ENCODE peak calls at places on chromosomes 7 and 10, in nine cellular contexts. X is A549; H is CD4-positive, alpha-beta memory T cell; Q is uterus; G is BE2C; B is tibial nerve; A is left ventricle myocardium inferior; N is psoas muscle; D is NT2/D1. U is an unnamed sample.

GRCh38 chr7:2567663-2568238 is 9.0 kb downstream of the IQCE start:
- DNase-seq in X (no peak), H (no peak), Q (peak; percentile 54), G (peak; percentile 53), B (no peak), A (peak; percentile 40), N (no peak), D (peak; percentile 48), U (peak; percentile 57)

GRCh38 chr10:112698774-112699173 is 251.3 kb upstream of the TCF7L2 start:
- DNase-seq in X (no peak), H (no peak), Q (no peak), G (no peak), B (no peak), A (no peak), N (no peak), D (no peak), U (no peak)

GRCh38 chr7:3482147-3482921 is 181.3 kb downstream of the SDK1 start:
- DNase-seq in X (peak; percentile 62), H (no peak), Q (no peak), G (peak; percentile 12), B (no peak), A (no peak), N (no peak), D (peak; percentile 94), U (peak; percentile 51)

GRCh38 chr10:61399386-61399785 is 53.8 kb downstream of the TMEM26 start:
- DNase-seq in X (no peak), H (no peak), Q (no peak), G (no peak), B (no peak), A (no peak), N (no peak), D (no peak), U (no peak)

GRCh38 chr7:40876604-40877003 is 741.8 kb downstream of the SUGCT start:
- DNase-seq in X (no peak), H (no peak), Q (no peak), G (no peak), B (no peak), A (no peak), N (no peak), D (no peak), U (no peak)

GRCh38 chr10:74025380-74025978 is 27.6 kb downstream of the VCL start:
- DNase-seq in X (no peak), H (no peak), Q (no peak), G (no peak), B (no peak), A (no peak), N (no peak), D (no peak), U (no peak)

GRCh38 chr10:24721254-24722106 is 2.2 kb downstream of the ARHGAP21 start:
- DNase-seq in X (peak; percentile 45), H (no peak), Q (peak; percentile 24), G (peak; percentile 33), B (no peak), A (peak; percentile 20), N (no peak), D (no peak), U (peak; percentile 29)

GRCh38 chr10:112040696-112041095 is 142.9 kb downstream of the GPAM start:
- DNase-seq in X (no peak), H (no peak), Q (no peak), G (no peak), B (no peak), A (no peak), N (no peak), D (no peak), U (no peak)

GRCh38 chr7:125059861-125060456 is 130.3 kb upstream of the POT1 start:
- DNase-seq in X (no peak), H (no peak), Q (no peak), G (no peak), B (no peak), A (no peak), N (no peak), D (no peak), U (no peak)

GRCh38 chr7:1945558-1945957 is 275.5 kb downstream of the ELFN1 start:
- DNase-seq in X (no peak), H (no peak), Q (no peak), G (peak; percentile 8), B (no peak), A (no peak), N (peak; percentile 4), D (no peak), U (no peak)

GRCh38 chr10:7312179-7312857 is 98.5 kb downstream of the SFMBT2 start:
- DNase-seq in X (peak; percentile 52), H (no peak), Q (no peak), G (no peak), B (no peak), A (no peak), N (no peak), D (no peak), U (no peak)

GRCh38 chr7:114835303-114835702 is 86.6 kb upstream of the MDFIC start:
- DNase-seq in X (no peak), H (no peak), Q (no peak), G (no peak), B (no peak), A (no peak), N (no peak), D (no peak), U (no peak)
- H3K4me1 ChIP-seq in X (no peaks in the 10 kb centered on the region), H (no peaks in the 10 kb centered on the region), Q (no peaks in the 10 kb centered on the region), G (no peaks in the 10 kb centered on the region), B (no peaks in the 10 kb centered on the region), A (no peaks in the 10 kb centered on the region), N (no peaks in the 10 kb centered on the region), D (no peaks in the 10 kb centered on the region), U (no peaks in the 10 kb centered on the region)

DNA sequence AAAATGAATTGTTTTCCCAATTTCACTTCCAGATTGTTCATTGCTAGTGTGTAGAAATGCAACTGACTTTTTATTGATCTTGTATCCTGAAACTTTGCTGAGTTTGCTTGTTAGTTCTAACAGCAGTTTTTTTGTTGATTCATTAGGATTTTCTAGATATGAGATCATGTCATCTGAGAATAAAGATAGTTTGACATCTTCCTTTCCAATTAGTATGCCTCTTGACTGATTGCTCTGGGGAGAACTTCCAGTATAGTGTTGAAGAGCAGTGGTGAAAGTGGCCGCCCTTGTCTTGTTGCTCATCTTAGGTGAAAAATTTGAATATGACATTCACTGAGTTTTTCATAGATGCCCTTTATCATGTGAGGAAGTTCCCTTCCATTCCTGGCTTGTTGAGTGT is 11.9 kb upstream of the SUN1 start:
- DNase-seq in X (no peak), H (no peak), Q (no peak), G (no peak), B (no peak), A (no peak), N (no peak), D (no peak), U (no peak)
- H3K4me1 ChIP-seq in X (peaks cover 5% of the 10 kb centered on the region), H (peaks cover 37% of the 10 kb centered on the region), Q (no peaks in the 10 kb centered on the region), G (no peaks in the 10 kb centered on the region), B (peaks cover 26% of the 10 kb centered on the region), A (peaks cover 91% of the 10 kb centered on the region), N (peaks cover 73% of the 10 kb centered on the region), D (peaks cover 5% of the 10 kb centered on the region), U (peaks cover 31% of the 10 kb centered on the region)

GRCh38 chr10:103192451-103193106 is 493 bp downstream of the NT5C2 start:
- DNase-seq in X (peak; percentile 80), H (peak; percentile 56), Q (peak; percentile 73), G (peak; percentile 69), B (peak; percentile 70), A (peak; percentile 83), N (peak; percentile 87), D (no peak), U (peak; percentile 88)
- H3K4me1 ChIP-seq in X (peaks cover 60% of the 10 kb centered on the region), H (peaks cover 45% of the 10 kb centered on the region), Q (no peaks in the 10 kb centered on the region), G (no peaks in the 10 kb centered on the region), B (peaks cover 25% of the 10 kb centered on the region), A (peaks cover 86% of the 10 kb centered on the region), N (peaks cover 39% of the 10 kb centered on the region), D (peaks cover 2% of the 10 kb centered on the region), U (peaks cover 14% of the 10 kb centered on the region)

DNA sequence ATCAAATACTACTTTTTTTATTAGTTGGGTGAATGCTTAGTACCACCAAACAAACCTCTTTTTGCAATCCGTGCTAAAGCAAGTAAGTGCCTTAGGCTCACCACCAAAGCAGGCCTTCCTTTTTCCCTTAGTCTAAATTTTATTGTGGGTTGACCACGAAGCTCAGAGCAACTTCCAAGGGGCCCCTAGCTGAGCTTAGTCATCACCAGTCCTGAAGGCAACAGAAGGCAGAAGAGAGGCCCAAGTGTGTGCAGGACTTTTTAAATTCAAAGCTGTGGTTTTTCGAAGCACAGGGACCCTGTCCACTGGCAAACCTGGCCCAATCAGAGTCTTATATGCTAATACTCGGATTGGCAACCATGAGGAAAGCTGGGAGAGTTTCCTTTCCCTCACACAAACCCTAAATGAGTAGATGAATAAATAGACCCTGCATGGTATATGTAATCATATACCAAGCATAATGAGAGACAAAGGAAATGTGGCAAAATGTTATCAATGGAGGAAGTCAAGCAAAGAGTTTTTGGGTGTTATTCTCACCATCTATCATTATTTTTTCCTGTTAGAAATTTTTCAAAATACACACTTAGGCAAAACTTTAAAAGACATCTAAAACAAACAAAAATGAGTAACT is 453.2 kb upstream of the GALNT17 start:
- DNase-seq in X (no peak), H (no peak), Q (no peak), G (no peak), B (no peak), A (no peak), N (no peak), D (no peak), U (peak; percentile 41)
- H3K4me1 ChIP-seq in X (no peaks in the 10 kb centered on the region), H (peaks cover 16% of the 10 kb centered on the region), Q (no peaks in the 10 kb centered on the region), G (peaks cover 9% of the 10 kb centered on the region), B (no peaks in the 10 kb centered on the region), A (no peaks in the 10 kb centered on the region), N (no peaks in the 10 kb centered on the region), D (no peaks in the 10 kb centered on the region), U (peaks cover 15% of the 10 kb centered on the region)

GRCh38 chr10:128047991-128048826 is 78.0 kb downstream of the MKI67 start:
- DNase-seq in X (no peak), H (peak; percentile 46), Q (no peak), G (no peak), B (no peak), A (no peak), N (no peak), D (no peak), U (peak; percentile 68)
- H3K4me1 ChIP-seq in X (no peaks in the 10 kb centered on the region), H (peaks cover 48% of the 10 kb centered on the region), Q (no peaks in the 10 kb centered on the region), G (no peaks in the 10 kb centered on the region), B (peaks cover 21% of the 10 kb centered on the region), A (peaks cover 54% of the 10 kb centered on the region), N (no peaks in the 10 kb centered on the region), D (peaks cover 7% of the 10 kb centered on the region), U (peaks cover 37% of the 10 kb centered on the region)

GRCh38 chr10:44070282-44070681 is 314.6 kb downstream of the CXCL12 start:
- DNase-seq in X (no peak), H (no peak), Q (no peak), G (no peak), B (no peak), A (peak; percentile 56), N (no peak), D (no peak), U (no peak)
- H3K4me1 ChIP-seq in X (no peaks in the 10 kb centered on the region), H (no peaks in the 10 kb centered on the region), Q (no peaks in the 10 kb centered on the region), G (no peaks in the 10 kb centered on the region), B (peaks cover 7% of the 10 kb centered on the region), A (peaks cover 33% of the 10 kb centered on the region), N (no peaks in the 10 kb centered on the region), D (no peaks in the 10 kb centered on the region), U (no peaks in the 10 kb centered on the region)

U was measured in cardiac muscle cell.